ENCODE peak calls at places on chromosomes 4 and X, in six cellular contexts. B is left lung, F is adipocyte, V is SHP77, Q is HuH-7.5, J is GM23248. U is an unnamed sample.

GRCh38 chrX:10769165-10769564 is 148.8 kb upstream of the MID1 start:
- DNase-seq in B (no peak), F (peak; percentile 73), V (peak; percentile 29), Q (peak; percentile 4), J (peak; percentile 71), U (no peak)

GRCh38 chrX:131802836-131803626 is 220.1 kb upstream of the STK26 start:
- DNase-seq in B (peak; percentile 58), F (peak; percentile 45), V (no peak), Q (no peak), J (no peak), U (peak; percentile 88)

GRCh38 chr4:155854597-155855226 is 11.4 kb downstream of the ASIC5 start:
- DNase-seq in B (no peak), F (peak; percentile 74), V (peak; percentile 60), Q (no peak), J (peak; percentile 65), U (no peak)

GRCh38 chr4:32261196-32261595 is 1541.0 kb downstream of the PCDH7 start:
- DNase-seq in B (no peak), F (no peak), V (no peak), Q (no peak), J (no peak), U (no peak)

GRCh38 chr4:170110290-170110672 is 20.5 kb upstream of the AADAT start:
- DNase-seq in B (no peak), F (no peak), V (no peak), Q (no peak), J (no peak), U (no peak)

GRCh38 chr4:110533940-110534339 is 58.0 kb downstream of the ENPEP start:
- DNase-seq in B (peak; percentile 36), F (peak; percentile 87), V (peak; percentile 22), Q (no peak), J (peak; percentile 96), U (no peak)

GRCh38 chr4:2576290-2576689 is 39.8 kb downstream of the FAM193A start:
- DNase-seq in B (no peak), F (no peak), V (no peak), Q (no peak), J (no peak), U (no peak)

GRCh38 chr4:98399915-98400314 is 138.7 kb downstream of the RAP1GDS1 start:
- DNase-seq in B (no peak), F (no peak), V (no peak), Q (no peak), J (no peak), U (no peak)

GRCh38 chr4:88743696-88744095 is 46.1 kb upstream of the NAP1L5 start:
- DNase-seq in B (no peak), F (peak; percentile 82), V (no peak), Q (no peak), J (peak; percentile 81), U (no peak)

GRCh38 chr4:178784491-178784890 is 1342.3 kb upstream of the AGA start:
- DNase-seq in B (no peak), F (no peak), V (no peak), Q (no peak), J (no peak), U (no peak)

GRCh38 chrX:9604111-9604907 is 139.5 kb downstream of the TBL1X start:
- DNase-seq in B (no peak), F (no peak), V (no peak), Q (no peak), J (peak; percentile 3), U (peak; percentile 72)

GRCh38 chr4:138348055-138348454 is 105.9 kb upstream of the SLC7A11 start:
- DNase-seq in B (no peak), F (no peak), V (no peak), Q (no peak), J (peak; percentile 2), U (no peak)

GRCh38 chr4:106809083-106809482 is 227.0 kb downstream of the DKK2 start:
- DNase-seq in B (no peak), F (peak; percentile 75), V (no peak), Q (no peak), J (peak; percentile 67), U (no peak)

GRCh38 chr4:68369474-68369805 is 19.6 kb upstream of the YTHDC1 start:
- DNase-seq in B (no peak), F (no peak), V (no peak), Q (no peak), J (no peak), U (no peak)